ENCODE peak calls at places on chromosome 7, in nine cellular contexts. U, K, W, R, C, H, N, Y and B are unnamed samples.
A peak's percentile ranks its signal among the peaks of the same experiment; 100 is the strongest.

GRCh38 chr7:371779-372545 is 82.0 kb downstream of the FOXL3 start:
- DNase-seq in U (no peak), K (peak; percentile 7), W (no peak), R (peak; percentile 45), C (no peak), H (no peak), N (no peak), Y (no peak), B (no peak)

GRCh38 chr7:39951156-39951942 is 1.3 kb downstream of the CDK13 start:
- DNase-seq in U (peak; percentile 47), K (peak; percentile 67), W (peak; percentile 52), R (peak; percentile 85), C (peak; percentile 41), H (peak; percentile 74), N (no peak), Y (peak; percentile 43), B (peak; percentile 84)

GRCh38 chr7:10934292-10934691 is 39.4 kb upstream of the PHF14 start:
- DNase-seq in U (no peak), K (no peak), W (no peak), R (no peak), C (no peak), H (no peak), N (no peak), Y (no peak), B (no peak)

GRCh38 chr7:1666251-1666778 is 3.8 kb upstream of the ELFN1 start:
- DNase-seq in U (no peak), K (no peak), W (no peak), R (peak; percentile 32), C (peak; percentile 69), H (peak; percentile 9), N (no peak), Y (peak; percentile 44), B (no peak)

GRCh38 chr7:73896454-73896853 is 35.5 kb downstream of the TMEM270 start:
- DNase-seq in U (no peak), K (no peak), W (no peak), R (no peak), C (no peak), H (no peak), N (no peak), Y (peak; percentile 44), B (no peak)

GRCh38 chr7:27364344-27364758 is 121.7 kb downstream of the EVX1 start:
- DNase-seq in U (no peak), K (peak; percentile 44), W (peak; percentile 82), R (peak; percentile 64), C (no peak), H (peak; percentile 48), N (no peak), Y (no peak), B (no peak)

GRCh38 chr7:128053023-128053422 is 21.8 kb upstream of the LRRC4 start:
- DNase-seq in U (no peak), K (no peak), W (no peak), R (no peak), C (no peak), H (no peak), N (no peak), Y (no peak), B (peak; percentile 44)

GRCh38 chr7:95493247-95493646 is 7.5 kb downstream of the ASB4 start:
- DNase-seq in U (no peak), K (no peak), W (no peak), R (no peak), C (no peak), H (no peak), N (no peak), Y (no peak), B (no peak)

GRCh38 chr7:44735403-44736165 is 13.1 kb upstream of the ZMIZ2 start:
- DNase-seq in U (peak; percentile 30), K (no peak), W (no peak), R (no peak), C (peak; percentile 65), H (no peak), N (peak; percentile 78), Y (no peak), B (no peak)

GRCh38 chr7:142323706-142324105 is 65.8 kb upstream of the PRSS58 start:
- DNase-seq in U (peak; percentile 13), K (peak; percentile 34), W (no peak), R (no peak), C (peak; percentile 17), H (no peak), N (no peak), Y (no peak), B (peak; percentile 24)

GRCh38 chr7:131557521-131558385 is 1.3 kb upstream of the PODXL start:
- DNase-seq in U (no peak), K (peak; percentile 18), W (peak; percentile 49), R (no peak), C (no peak), H (no peak), N (no peak), Y (no peak), B (no peak)

GRCh38 chr7:17887286-17887685 is 53.0 kb downstream of the SNX13 start:
- DNase-seq in U (no peak), K (no peak), W (no peak), R (no peak), C (no peak), H (no peak), N (no peak), Y (no peak), B (no peak)

GRCh38 chr7:114988755-114989154 is 66.9 kb downstream of the MDFIC start:
- DNase-seq in U (no peak), K (peak; percentile 15), W (peak; percentile 22), R (no peak), C (peak; percentile 18), H (peak; percentile 88), N (no peak), Y (no peak), B (no peak)

GRCh38 chr7:86954960-86955359 is 104.5 kb downstream of the ELAPOR2 start:
- DNase-seq in U (no peak), K (no peak), W (no peak), R (no peak), C (no peak), H (no peak), N (no peak), Y (no peak), B (no peak)

GRCh38 chr7:5525271-5526189 is 101.9 kb upstream of the TNRC18 start:
- DNase-seq in U (peak; percentile 39), K (peak; percentile 66), W (no peak), R (peak; percentile 61), C (no peak), H (no peak), N (peak; percentile 63), Y (no peak), B (peak; percentile 62)

GRCh38 chr7:142722289-142722794 is 26.9 kb upstream of the PRSS1 start:
- DNase-seq in U (no peak), K (no peak), W (no peak), R (no peak), C (no peak), H (no peak), N (no peak), Y (no peak), B (no peak)

GRCh38 chr7:114930829-114931655 is 9.1 kb downstream of the MDFIC start:
- DNase-seq in U (no peak), K (no peak), W (no peak), R (no peak), C (no peak), H (no peak), N (no peak), Y (no peak), B (no peak)

GRCh38 chr7:135147899-135148721 is at the start of gene TMEM140:
- DNase-seq in U (peak; percentile 94), K (peak; percentile 75), W (no peak), R (peak; percentile 92), C (no peak), H (no peak), N (peak; percentile 90), Y (no peak), B (peak; percentile 87)
- TF ChIP-seq POLR2A in U (peak; percentile 62), K (peak; percentile 84), W (peak; percentile 28), R (peak; percentile 56), C (no peak), H (no peak), N (peak; percentile 82), Y (peak; percentile 43), B (peak; percentile 76)

DNA sequence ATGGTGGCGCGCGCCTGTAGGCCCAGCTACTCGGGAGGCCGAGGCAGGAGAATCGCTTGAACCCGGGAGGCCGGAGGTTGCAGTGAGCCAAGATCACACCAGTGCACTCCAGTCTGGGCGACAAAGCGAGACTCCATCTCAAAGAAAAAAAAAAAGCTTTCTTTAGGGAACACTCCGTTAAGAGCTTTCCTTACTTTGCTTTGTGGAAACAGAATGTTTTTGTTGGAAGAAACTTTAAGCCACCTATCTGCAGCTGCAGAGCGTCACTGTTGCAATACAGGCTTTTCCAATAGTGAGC is 641 bp upstream of the TPK1 start:
- DNase-seq in U (no peak), K (no peak), W (no peak), R (no peak), C (no peak), H (no peak), N (no peak), Y (no peak), B (no peak)
- TF ChIP-seq POLR2A in U (no peak), K (no peak), W (no peak), R (no peak), C (no peak), H (no peak), N (no peak), Y (no peak), B (no peak)

DNA sequence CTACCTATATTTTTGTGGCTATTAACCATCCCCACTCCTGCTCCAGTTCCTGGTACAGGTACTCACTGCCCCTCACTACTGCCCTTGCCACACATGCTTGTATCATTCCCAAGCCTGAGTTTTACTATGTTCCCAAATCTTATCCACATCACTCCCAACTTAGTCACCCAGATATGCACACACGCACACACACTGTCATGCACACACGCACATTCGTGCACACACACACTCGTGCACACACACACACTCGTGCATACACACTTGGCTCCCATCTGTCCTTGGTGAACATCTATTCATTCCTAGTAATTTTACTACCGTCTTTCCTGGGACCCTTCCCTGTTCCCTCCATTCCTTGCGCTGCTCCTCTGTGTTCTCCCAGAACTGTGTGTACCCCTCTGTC is 287.2 kb upstream of the RNF32 start:
- DNase-seq in U (no peak), K (no peak), W (no peak), R (no peak), C (no peak), H (no peak), N (no peak), Y (no peak), B (no peak)
- TF ChIP-seq POLR2A in U (no peak), K (no peak), W (no peak), R (no peak), C (no peak), H (no peak), N (no peak), Y (no peak), B (no peak)

DNA sequence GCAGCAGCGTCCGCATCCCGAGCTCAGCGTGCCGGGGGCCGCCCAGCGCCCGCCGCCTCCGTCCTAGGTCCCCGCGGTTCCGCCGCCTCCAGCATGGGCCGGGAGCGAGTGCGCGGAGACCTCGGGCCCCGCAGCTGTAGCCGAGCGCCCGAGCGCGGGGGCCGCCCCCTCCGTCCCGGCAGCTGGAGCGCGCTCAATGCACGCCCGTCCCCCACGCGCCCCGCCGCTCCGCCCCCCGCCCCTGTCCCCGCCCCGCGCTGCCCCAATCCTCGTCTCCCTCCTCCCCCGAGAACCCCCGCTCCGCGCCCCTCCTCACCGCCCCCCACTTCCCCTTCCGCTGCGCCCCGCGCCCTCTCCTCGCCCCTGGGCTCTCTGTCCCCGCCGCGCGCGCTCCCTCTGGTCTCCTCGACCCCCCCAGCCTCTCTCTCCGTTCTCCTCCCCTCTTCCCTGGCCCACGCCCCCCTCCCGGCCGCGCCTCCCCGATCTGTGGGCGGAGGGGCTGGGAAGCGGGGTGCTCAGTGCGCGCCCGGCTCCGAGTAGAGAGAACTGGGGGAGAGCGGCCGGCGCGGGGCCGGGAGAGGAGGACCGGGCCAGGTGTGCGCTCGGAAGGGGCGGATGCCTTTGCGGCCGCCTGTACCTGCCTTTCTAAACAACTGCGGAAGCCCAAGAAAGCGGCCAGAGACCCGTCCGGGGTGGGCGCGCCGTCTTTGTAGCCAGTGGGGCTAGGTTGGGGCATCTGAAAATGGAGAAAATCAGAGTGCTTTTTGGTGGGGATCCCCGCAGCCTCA is at the start of gene VIPR2:
- DNase-seq in U (no peak), K (peak; percentile 13), W (peak; percentile 76), R (no peak), C (no peak), H (no peak), N (no peak), Y (no peak), B (no peak)
- TF ChIP-seq POLR2A in U (no peak), K (no peak), W (peak; percentile 31), R (no peak), C (no peak), H (no peak), N (no peak), Y (no peak), B (no peak)